ENCODE peak calls at places on chromosomes 4 and X, in ten cellular contexts. One of them, this sample, is unnamed.

GRCh38 chr4:170242471-170242870 is 152.7 kb upstream of the AADAT start:
- DNase-seq in upper lobe of right lung: no peak
- DNase-seq in PC-3: no peak
- DNase-seq in heart right ventricle: no peak
- DNase-seq in IMR-90: no peak
- DNase-seq in left ventricle myocardium inferior: no peak
- DNase-seq in A549: no peak
- DNase-seq in K562: no peak
- DNase-seq in spleen: no peak
- DNase-seq in astrocyte: peak
- DNase-seq in this sample: peak

GRCh38 chr4:103098746-103099421 is 750 bp downstream of the BDH2 start:
- DNase-seq in spleen: no peak
- DNase-seq in IMR-90: peak
- DNase-seq in upper lobe of right lung: no peak
- DNase-seq in heart right ventricle: no peak
- DNase-seq in left ventricle myocardium inferior: no peak
- DNase-seq in K562: no peak
- DNase-seq in PC-3: no peak
- DNase-seq in A549: no peak
- DNase-seq in astrocyte: no peak
- DNase-seq in this sample: no peak

GRCh38 chrX:20973038-20973437 is 401.2 kb upstream of the CNKSR2 start:
- DNase-seq in heart right ventricle: no peak
- DNase-seq in astrocyte: no peak
- DNase-seq in A549: no peak
- DNase-seq in IMR-90: no peak
- DNase-seq in left ventricle myocardium inferior: no peak
- DNase-seq in K562: no peak
- DNase-seq in spleen: no peak
- DNase-seq in upper lobe of right lung: no peak
- DNase-seq in PC-3: no peak
- DNase-seq in this sample: no peak

GRCh38 chrX:87517571-87518141 is at the start of gene KLHL4:
- DNase-seq in PC-3: peak
- DNase-seq in upper lobe of right lung: no peak
- DNase-seq in left ventricle myocardium inferior: no peak
- DNase-seq in spleen: no peak
- DNase-seq in A549: no peak
- DNase-seq in K562: peak
- DNase-seq in astrocyte: peak
- DNase-seq in IMR-90: peak
- DNase-seq in heart right ventricle: no peak
- DNase-seq in this sample: peak

GRCh38 chr4:73869130-73870055 is at the start of gene CXCL1:
- DNase-seq in IMR-90: no peak
- DNase-seq in upper lobe of right lung: peak
- DNase-seq in astrocyte: peak
- DNase-seq in spleen: peak
- DNase-seq in A549: peak
- DNase-seq in PC-3: peak
- DNase-seq in left ventricle myocardium inferior: peak
- DNase-seq in K562: peak
- DNase-seq in heart right ventricle: peak
- DNase-seq in this sample: peak

GRCh38 chrX:23945206-23945605 is 37.4 kb downstream of the CXorf58 start:
- DNase-seq in astrocyte: no peak
- DNase-seq in IMR-90: no peak
- DNase-seq in left ventricle myocardium inferior: no peak
- DNase-seq in spleen: no peak
- DNase-seq in K562: no peak
- DNase-seq in PC-3: no peak
- DNase-seq in upper lobe of right lung: no peak
- DNase-seq in heart right ventricle: no peak
- DNase-seq in A549: no peak
- DNase-seq in this sample: no peak

GRCh38 chr4:123446791-123447474 is 50.3 kb downstream of the SPRY1 start:
- DNase-seq in A549: no peak
- DNase-seq in astrocyte: no peak
- DNase-seq in K562: no peak
- DNase-seq in left ventricle myocardium inferior: no peak
- DNase-seq in upper lobe of right lung: no peak
- DNase-seq in IMR-90: no peak
- DNase-seq in heart right ventricle: no peak
- DNase-seq in PC-3: no peak
- DNase-seq in spleen: no peak
- DNase-seq in this sample: no peak

GRCh38 chr4:160316036-160316435 is 1213.2 kb downstream of the RAPGEF2 start:
- DNase-seq in left ventricle myocardium inferior: no peak
- DNase-seq in A549: no peak
- DNase-seq in upper lobe of right lung: no peak
- DNase-seq in heart right ventricle: no peak
- DNase-seq in astrocyte: no peak
- DNase-seq in K562: no peak
- DNase-seq in IMR-90: no peak
- DNase-seq in PC-3: peak
- DNase-seq in spleen: no peak
- DNase-seq in this sample: no peak

GRCh38 chr4:38236003-38236402 is 275.8 kb downstream of the PTTG2 start:
- DNase-seq in upper lobe of right lung: no peak
- DNase-seq in K562: no peak
- DNase-seq in heart right ventricle: no peak
- DNase-seq in left ventricle myocardium inferior: no peak
- DNase-seq in IMR-90: no peak
- DNase-seq in A549: no peak
- DNase-seq in astrocyte: no peak
- DNase-seq in spleen: no peak
- DNase-seq in PC-3: no peak
- DNase-seq in this sample: no peak

GRCh38 chr4:159144112-159144694 is 41.3 kb downstream of the RAPGEF2 start:
- DNase-seq in PC-3: no peak
- DNase-seq in A549: no peak
- DNase-seq in upper lobe of right lung: no peak
- DNase-seq in K562: no peak
- DNase-seq in heart right ventricle: no peak
- DNase-seq in spleen: no peak
- DNase-seq in left ventricle myocardium inferior: no peak
- DNase-seq in astrocyte: no peak
- DNase-seq in IMR-90: no peak
- DNase-seq in this sample: no peak

GRCh38 chr4:1206299-1207156 is 34.1 kb upstream of the SPON2 start:
- DNase-seq in IMR-90: no peak
- DNase-seq in astrocyte: no peak
- DNase-seq in A549: no peak
- DNase-seq in left ventricle myocardium inferior: no peak
- DNase-seq in K562: no peak
- DNase-seq in heart right ventricle: peak
- DNase-seq in upper lobe of right lung: no peak
- DNase-seq in spleen: peak
- DNase-seq in PC-3: no peak
- DNase-seq in this sample: no peak

GRCh38 chrX:2424317-2424716 is 76.5 kb downstream of the DHRSX start:
- DNase-seq in spleen: no peak
- DNase-seq in A549: no peak
- DNase-seq in upper lobe of right lung: no peak
- DNase-seq in heart right ventricle: no peak
- DNase-seq in PC-3: no peak
- DNase-seq in left ventricle myocardium inferior: no peak
- DNase-seq in IMR-90: no peak
- DNase-seq in K562: no peak
- DNase-seq in astrocyte: no peak
- DNase-seq in this sample: no peak

GRCh38 chrX:114201622-114202021 is 382.3 kb upstream of the HTR2C start:
- DNase-seq in heart right ventricle: no peak
- DNase-seq in PC-3: no peak
- DNase-seq in A549: no peak
- DNase-seq in left ventricle myocardium inferior: no peak
- DNase-seq in K562: no peak
- DNase-seq in spleen: no peak
- DNase-seq in upper lobe of right lung: no peak
- DNase-seq in IMR-90: no peak
- DNase-seq in astrocyte: no peak
- DNase-seq in this sample: no peak

GRCh38 chr4:19657856-19658255 is 593.8 kb upstream of the SLIT2 start:
- DNase-seq in A549: no peak
- DNase-seq in heart right ventricle: no peak
- DNase-seq in left ventricle myocardium inferior: no peak
- DNase-seq in spleen: no peak
- DNase-seq in IMR-90: no peak
- DNase-seq in PC-3: no peak
- DNase-seq in upper lobe of right lung: no peak
- DNase-seq in astrocyte: no peak
- DNase-seq in K562: no peak
- DNase-seq in this sample: no peak

GRCh38 chr4:166252487-166253402 is 379.7 kb downstream of the TLL1 start:
- DNase-seq in astrocyte: no peak
- DNase-seq in K562: no peak
- DNase-seq in upper lobe of right lung: no peak
- DNase-seq in PC-3: peak
- DNase-seq in heart right ventricle: no peak
- DNase-seq in left ventricle myocardium inferior: no peak
- DNase-seq in spleen: no peak
- DNase-seq in A549: no peak
- DNase-seq in IMR-90: no peak
- DNase-seq in this sample: peak

GRCh38 chr4:1783970-1784369 is 9.1 kb upstream of the FGFR3 start:
- DNase-seq in heart right ventricle: no peak
- DNase-seq in upper lobe of right lung: no peak
- DNase-seq in left ventricle myocardium inferior: no peak
- DNase-seq in A549: no peak
- DNase-seq in PC-3: no peak
- DNase-seq in astrocyte: no peak
- DNase-seq in IMR-90: no peak
- DNase-seq in K562: peak
- DNase-seq in spleen: no peak
- DNase-seq in this sample: no peak

GRCh38 chrX:5458300-5458699 is 770.4 kb downstream of the NLGN4X start:
- DNase-seq in left ventricle myocardium inferior: no peak
- DNase-seq in upper lobe of right lung: no peak
- DNase-seq in A549: no peak
- DNase-seq in heart right ventricle: no peak
- DNase-seq in IMR-90: no peak
- DNase-seq in spleen: no peak
- DNase-seq in K562: no peak
- DNase-seq in PC-3: peak
- DNase-seq in astrocyte: no peak
- DNase-seq in this sample: no peak
- TF ChIP-seq CTCF in left ventricle myocardium inferior: no peak
- TF ChIP-seq CTCF in upper lobe of right lung: no peak
- TF ChIP-seq CTCF in A549: no peak
- TF ChIP-seq CTCF in heart right ventricle: no peak
- TF ChIP-seq CTCF in IMR-90: no peak
- TF ChIP-seq CTCF in spleen: no peak
- TF ChIP-seq CTCF in K562: no peak
- TF ChIP-seq CTCF in PC-3: peak
- TF ChIP-seq CTCF in astrocyte: peak
- TF ChIP-seq CTCF in this sample: no peak

DNA sequence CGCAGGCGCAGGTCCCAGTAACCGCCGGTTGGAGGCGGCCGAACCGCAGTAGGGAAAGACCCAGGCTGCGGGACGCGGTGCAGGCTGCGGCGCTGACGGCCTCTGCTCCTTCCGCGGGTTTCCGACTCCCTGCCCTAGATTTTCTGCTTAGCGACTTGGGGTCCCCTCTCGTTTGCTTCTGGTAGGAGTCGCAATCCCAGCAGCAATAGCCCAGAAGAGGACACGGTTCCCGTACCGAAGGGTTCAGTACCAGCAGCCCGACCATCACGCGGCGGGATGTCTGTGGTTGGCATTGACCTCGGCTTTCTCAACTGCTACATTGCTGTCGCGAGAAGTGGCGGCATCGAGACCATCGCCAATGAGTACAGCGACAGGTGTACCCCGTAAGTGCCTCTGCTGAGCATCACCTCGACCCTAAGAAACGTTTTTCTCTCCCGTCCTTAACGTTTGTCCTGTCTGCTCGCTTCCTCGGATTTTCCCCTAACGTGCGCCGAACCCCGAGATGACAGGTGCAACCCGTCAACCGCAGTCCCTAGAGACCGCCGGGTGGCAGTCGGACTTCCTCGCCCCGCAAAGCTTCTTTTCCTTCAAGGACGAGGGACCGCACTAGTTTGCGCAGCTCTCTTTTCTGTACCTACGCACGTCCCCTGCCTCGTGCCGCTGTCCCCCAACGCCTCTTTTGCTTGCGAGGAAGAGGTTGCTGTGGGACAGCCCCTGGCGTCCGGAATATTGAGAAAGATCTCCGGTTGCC is at the start of gene HSPA4L:
- DNase-seq in upper lobe of right lung: peak
- DNase-seq in A549: peak
- DNase-seq in K562: peak
- DNase-seq in IMR-90: peak
- DNase-seq in astrocyte: peak
- DNase-seq in heart right ventricle: peak
- DNase-seq in PC-3: peak
- DNase-seq in spleen: peak
- DNase-seq in left ventricle myocardium inferior: peak
- DNase-seq in this sample: peak
- H3K27ac ChIP-seq in upper lobe of right lung: peak
- H3K27ac ChIP-seq in A549: peak
- H3K27ac ChIP-seq in K562: peak
- H3K27ac ChIP-seq in IMR-90: peak
- H3K27ac ChIP-seq in astrocyte: peak
- H3K27ac ChIP-seq in heart right ventricle: peak
- H3K27ac ChIP-seq in PC-3: peak
- H3K27ac ChIP-seq in spleen: peak
- H3K27ac ChIP-seq in left ventricle myocardium inferior: peak
- H3K27ac ChIP-seq in this sample: peak

GRCh38 chrX:29233592-29234179 is 646.4 kb downstream of the IL1RAPL1 start:
- DNase-seq in A549: no peak
- DNase-seq in astrocyte: no peak
- DNase-seq in upper lobe of right lung: no peak
- DNase-seq in spleen: no peak
- DNase-seq in PC-3: no peak
- DNase-seq in K562: no peak
- DNase-seq in heart right ventricle: no peak
- DNase-seq in IMR-90: no peak
- DNase-seq in left ventricle myocardium inferior: no peak
- DNase-seq in this sample: no peak

GRCh38 chrX:29229802-29230201 is 642.6 kb downstream of the IL1RAPL1 start:
- DNase-seq in K562: no peak
- DNase-seq in heart right ventricle: no peak
- DNase-seq in A549: no peak
- DNase-seq in upper lobe of right lung: no peak
- DNase-seq in left ventricle myocardium inferior: no peak
- DNase-seq in spleen: no peak
- DNase-seq in astrocyte: peak
- DNase-seq in IMR-90: peak
- DNase-seq in PC-3: peak
- DNase-seq in this sample: no peak

GRCh38 chrX:29231800-29232199 is 644.6 kb downstream of the IL1RAPL1 start:
- DNase-seq in K562: no peak
- DNase-seq in IMR-90: peak
- DNase-seq in A549: no peak
- DNase-seq in spleen: no peak
- DNase-seq in astrocyte: no peak
- DNase-seq in heart right ventricle: no peak
- DNase-seq in PC-3: peak
- DNase-seq in left ventricle myocardium inferior: no peak
- DNase-seq in upper lobe of right lung: no peak
- DNase-seq in this sample: no peak
- TF ChIP-seq CTCF in K562: no peak
- TF ChIP-seq CTCF in IMR-90: peak
- TF ChIP-seq CTCF in A549: no peak
- TF ChIP-seq CTCF in spleen: no peak
- TF ChIP-seq CTCF in astrocyte: peak
- TF ChIP-seq CTCF in heart right ventricle: peak
- TF ChIP-seq CTCF in PC-3: peak
- TF ChIP-seq CTCF in left ventricle myocardium inferior: peak
- TF ChIP-seq CTCF in upper lobe of right lung: peak
- TF ChIP-seq CTCF in this sample: no peak

GRCh38 chr4:151428346-151428745 is 19.4 kb downstream of the FHIP1A start:
- DNase-seq in K562: no peak
- DNase-seq in heart right ventricle: no peak
- DNase-seq in astrocyte: no peak
- DNase-seq in upper lobe of right lung: no peak
- DNase-seq in spleen: no peak
- DNase-seq in PC-3: peak
- DNase-seq in A549: no peak
- DNase-seq in left ventricle myocardium inferior: no peak
- DNase-seq in IMR-90: no peak
- DNase-seq in this sample: no peak
- H3K27ac ChIP-seq in K562: no peak
- H3K27ac ChIP-seq in heart right ventricle: no peak
- H3K27ac ChIP-seq in astrocyte: no peak
- H3K27ac ChIP-seq in upper lobe of right lung: no peak
- H3K27ac ChIP-seq in spleen: no peak
- H3K27ac ChIP-seq in PC-3: peak
- H3K27ac ChIP-seq in A549: no peak
- H3K27ac ChIP-seq in left ventricle myocardium inferior: no peak
- H3K27ac ChIP-seq in IMR-90: no peak
- H3K27ac ChIP-seq in this sample: no peak